ENCODE peak calls at places on chromosomes 6 and 20, in six cellular contexts. I, F, U, D, K and E are unnamed samples.

GRCh38 chr20:43300887-43301286 is 111.2 kb upstream of the PTPRT start:
- DNase-seq in I (no peak), F (no peak), U (no peak), D (no peak), K (no peak), E (no peak)

GRCh38 chr6:27146706-27147507 is 100.6 kb upstream of the PRSS16 start:
- DNase-seq in I (peak; percentile 100), F (peak; percentile 91), U (peak; percentile 59), D (peak; percentile 87), K (peak; percentile 97), E (peak; percentile 99)

GRCh38 chr20:25286917-25287316 is 39.0 kb downstream of the PYGB start:
- DNase-seq in I (no peak), F (peak; percentile 8), U (peak; percentile 9), D (peak; percentile 27), K (no peak), E (no peak)

GRCh38 chr20:40689100-40689942 is at the start of gene MAFB:
- DNase-seq in I (peak; percentile 91), F (peak; percentile 89), U (peak; percentile 95), D (peak; percentile 97), K (peak; percentile 95), E (peak; percentile 66)

GRCh38 chr6:33926451-33926850 is 122.6 kb upstream of the MLN start:
- DNase-seq in I (no peak), F (no peak), U (no peak), D (no peak), K (peak; percentile 62), E (peak; percentile 40)

GRCh38 chr20:21513881-21514540 is at the start of gene NKX2-2:
- DNase-seq in I (no peak), F (no peak), U (no peak), D (no peak), K (peak; percentile 82), E (no peak)

GRCh38 chr6:20686142-20686541 is 151.9 kb downstream of the CDKAL1 start:
- DNase-seq in I (no peak), F (no peak), U (no peak), D (no peak), K (peak; percentile 82), E (no peak)

GRCh38 chr6:72856801-72857200 is 234.9 kb downstream of the KCNQ5 start:
- DNase-seq in I (no peak), F (no peak), U (no peak), D (no peak), K (no peak), E (no peak)

GRCh38 chr6:152952045-152952444 is 30.8 kb downstream of the FBXO5 start:
- DNase-seq in I (peak; percentile 39), F (no peak), U (no peak), D (no peak), K (no peak), E (no peak)

GRCh38 chr20:36677422-36677771 is 31.4 kb upstream of the SLA2 start:
- DNase-seq in I (no peak), F (no peak), U (no peak), D (no peak), K (no peak), E (no peak)

GRCh38 chr20:24949756-24950127 is 673 bp downstream of the CST7 start:
- DNase-seq in I (no peak), F (no peak), U (no peak), D (no peak), K (peak; percentile 51), E (peak; percentile 22)

GRCh38 chr6:24439858-24440539 is 37.3 kb downstream of the MRS2 start:
- DNase-seq in I (no peak), F (no peak), U (no peak), D (no peak), K (no peak), E (no peak)

GRCh38 chr20:57580478-57581201 is 19.7 kb downstream of the PCK1 start:
- DNase-seq in I (no peak), F (no peak), U (no peak), D (no peak), K (no peak), E (no peak)

GRCh38 chr20:62860924-62861691 is 514 bp downstream of the TCFL5 start:
- DNase-seq in I (no peak), F (no peak), U (no peak), D (no peak), K (peak; percentile 67), E (peak; percentile 46)

GRCh38 chr20:36465109-36466080 is 75.9 kb upstream of the MYL9 start:
- DNase-seq in I (peak; percentile 91), F (peak; percentile 80), U (peak; percentile 43), D (peak; percentile 68), K (peak; percentile 80), E (peak; percentile 31)

GRCh38 chr6:142356271-142356938 is 54.6 kb downstream of the ADGRG6 start:
- DNase-seq in I (no peak), F (no peak), U (no peak), D (no peak), K (no peak), E (no peak)

GRCh38 chr20:17518339-17519052 is 12.7 kb downstream of the BFSP1 start:
- DNase-seq in I (no peak), F (no peak), U (no peak), D (no peak), K (peak; percentile 77), E (no peak)

GRCh38 chr20:13022401-13023170 is 13.8 kb downstream of the SPTLC3 start:
- DNase-seq in I (peak; percentile 81), F (no peak), U (no peak), D (no peak), K (peak; percentile 63), E (no peak)

GRCh38 chr6:53294095-53294494 is 54.7 kb downstream of the ELOVL5 start:
- DNase-seq in I (no peak), F (no peak), U (no peak), D (no peak), K (peak; percentile 88), E (no peak)

GRCh38 chr6:53294611-53295010 is 54.1 kb downstream of the ELOVL5 start:
- DNase-seq in I (no peak), F (no peak), U (no peak), D (no peak), K (no peak), E (no peak)

GRCh38 chr6:53287336-53288225 is 61.2 kb downstream of the ELOVL5 start:
- DNase-seq in I (no peak), F (no peak), U (no peak), D (no peak), K (peak; percentile 61), E (no peak)

GRCh38 chr6:53293691-53294090 is 55.1 kb downstream of the ELOVL5 start:
- DNase-seq in I (no peak), F (no peak), U (no peak), D (no peak), K (no peak), E (no peak)

DNA sequence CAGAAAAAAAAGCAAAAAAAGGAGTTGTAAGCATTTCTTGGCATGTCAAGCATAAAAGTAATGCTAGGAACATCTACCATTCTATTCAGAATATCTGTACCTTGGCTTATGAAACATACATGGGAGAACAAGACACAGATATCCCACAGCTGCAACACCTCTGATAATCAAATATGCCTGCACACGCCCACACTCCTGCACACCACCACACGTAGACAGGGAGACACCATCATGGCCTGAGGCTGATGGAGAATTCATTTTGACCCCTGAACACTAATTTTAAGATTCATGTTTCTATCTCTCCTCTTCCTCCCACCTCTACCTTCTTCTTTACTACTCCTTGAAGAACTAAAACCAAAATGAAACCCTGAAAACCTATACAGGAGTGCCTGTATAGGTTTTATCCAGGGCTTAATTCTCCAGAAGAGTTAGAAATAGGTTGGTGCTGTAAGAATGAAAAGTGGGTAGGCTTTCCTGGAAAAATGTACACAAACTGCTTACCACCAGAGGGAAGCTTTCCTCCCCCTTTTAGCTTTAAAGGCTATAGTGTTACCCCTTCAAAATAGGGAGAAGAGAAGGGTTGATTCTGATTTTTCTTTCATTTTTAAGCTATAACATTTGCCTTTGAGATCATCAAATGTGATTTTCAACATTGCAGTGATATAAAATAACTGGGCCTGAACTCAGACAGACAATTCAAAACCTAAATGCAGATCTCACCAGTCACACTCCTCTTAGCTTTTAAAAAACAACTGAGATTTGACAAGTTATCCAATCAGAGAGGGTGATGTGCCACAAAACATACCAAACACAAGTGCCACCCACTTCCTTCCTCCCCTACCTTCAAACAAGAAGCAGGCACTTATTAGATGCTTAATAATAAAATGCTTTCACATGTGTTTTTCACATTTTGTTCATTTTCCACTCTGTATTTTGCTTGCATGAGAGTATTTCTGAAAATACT is 57.9 kb downstream of the ELOVL5 start:
- DNase-seq in I (no peak), F (no peak), U (no peak), D (no peak), K (no peak), E (no peak)
- H3K4me3 ChIP-seq in I (no peak overlapping the region), F (no peak overlapping the region), U (no peak overlapping the region), D (no peak overlapping the region), K (no peak overlapping the region), E (no peak overlapping the region)

GRCh38 chr6:50655848-50656453 is 57.4 kb upstream of the TFAP2D start:
- DNase-seq in I (peak; percentile 4), F (no peak), U (no peak), D (no peak), K (peak; percentile 45), E (peak; percentile 20)
- TF ChIP-seq CTCF in I (peak; percentile 38), F (no peak), U (peak; percentile 59), D (peak; percentile 28), K (peak; percentile 86), E (peak; percentile 55)

DNA sequence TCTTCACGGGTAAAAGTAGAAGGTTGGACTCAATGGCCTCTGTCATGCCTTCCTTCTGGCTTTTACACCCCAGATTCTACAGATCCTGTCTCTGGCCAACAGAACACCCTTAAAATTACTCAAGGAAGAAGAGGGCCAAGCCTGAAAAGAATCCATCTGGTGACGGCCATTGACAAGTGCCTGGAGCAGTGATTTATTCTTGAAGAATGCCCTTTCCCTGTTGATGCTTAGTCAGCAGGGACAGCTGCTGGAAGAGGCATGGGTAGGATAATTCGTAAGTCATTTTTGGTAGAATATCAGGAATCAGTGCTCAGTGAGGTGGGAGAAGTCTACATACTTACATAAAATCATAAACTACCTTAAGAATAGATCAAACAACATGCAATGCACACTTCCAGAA is 397.9 kb downstream of the SAMD5 start:
- DNase-seq in I (no peak), F (no peak), U (no peak), D (no peak), K (no peak), E (no peak)
- H3K4me3 ChIP-seq in I (no peak overlapping the region), F (no peak overlapping the region), U (no peak overlapping the region), D (no peak overlapping the region), K (no peak overlapping the region), E (no peak overlapping the region)

DNA sequence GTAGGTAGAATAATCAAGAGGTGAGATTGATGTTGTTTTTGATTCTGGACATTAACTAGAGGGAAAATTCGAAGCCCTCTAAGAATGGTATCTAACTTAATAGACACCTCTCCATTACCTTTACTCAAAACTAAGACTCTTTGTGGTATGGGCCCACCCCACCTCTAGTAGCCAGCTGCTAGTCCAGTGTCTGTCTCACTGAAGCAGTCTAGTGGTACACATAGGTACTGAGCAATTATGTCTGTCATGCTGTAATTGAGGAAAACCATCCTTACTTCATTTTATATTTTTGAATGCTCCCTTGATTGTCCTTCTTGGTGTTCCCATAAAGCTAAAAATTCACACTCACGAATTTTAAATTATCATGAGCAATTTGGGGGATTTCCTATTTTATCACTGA is 290.7 kb downstream of the ARHGAP18 start:
- DNase-seq in I (no peak), F (no peak), U (no peak), D (no peak), K (no peak), E (no peak)
- TF ChIP-seq CTCF in I (no peak), F (no peak), U (no peak), D (no peak), K (peak; percentile 44), E (no peak)